ENCODE peak calls at places on chromosome 21, in nine cellular contexts. One of them, this sample, is unnamed.

GRCh38 chr21:33948096-33948950 is 32.7 kb upstream of the ATP5PO start:
- DNase-seq in GM23338: peak
- DNase-seq in heart left ventricle: peak
- DNase-seq in psoas muscle: peak
- DNase-seq in stomach: peak
- DNase-seq in SK-N-SH: peak
- DNase-seq in tibial nerve: no peak
- DNase-seq in spleen: peak
- DNase-seq in ovary: peak
- DNase-seq in this sample: peak

GRCh38 chr21:43664358-43664757 is 5.0 kb downstream of the RRP1B start:
- DNase-seq in GM23338: no peak
- DNase-seq in heart left ventricle: no peak
- DNase-seq in psoas muscle: no peak
- DNase-seq in stomach: no peak
- DNase-seq in SK-N-SH: no peak
- DNase-seq in tibial nerve: no peak
- DNase-seq in spleen: no peak
- DNase-seq in ovary: no peak
- DNase-seq in this sample: no peak

GRCh38 chr21:43193651-43194302 is 25.0 kb downstream of the CRYAA start:
- DNase-seq in GM23338: no peak
- DNase-seq in heart left ventricle: peak
- DNase-seq in psoas muscle: peak
- DNase-seq in stomach: no peak
- DNase-seq in SK-N-SH: peak
- DNase-seq in tibial nerve: peak
- DNase-seq in spleen: peak
- DNase-seq in ovary: peak
- DNase-seq in this sample: no peak

GRCh38 chr21:16117851-16118592 is 388.2 kb downstream of the USP25 start:
- DNase-seq in GM23338: no peak
- DNase-seq in heart left ventricle: no peak
- DNase-seq in psoas muscle: no peak
- DNase-seq in stomach: no peak
- DNase-seq in SK-N-SH: no peak
- DNase-seq in tibial nerve: no peak
- DNase-seq in spleen: no peak
- DNase-seq in ovary: no peak
- DNase-seq in this sample: no peak

GRCh38 chr21:34544032-34544496 is 32.1 kb upstream of the KCNE1 start:
- DNase-seq in GM23338: peak
- DNase-seq in heart left ventricle: peak
- DNase-seq in psoas muscle: no peak
- DNase-seq in stomach: peak
- DNase-seq in SK-N-SH: peak
- DNase-seq in tibial nerve: peak
- DNase-seq in spleen: no peak
- DNase-seq in ovary: no peak
- DNase-seq in this sample: peak

GRCh38 chr21:29481081-29481480 is 182.4 kb downstream of the BACH1 start:
- DNase-seq in GM23338: no peak
- DNase-seq in heart left ventricle: no peak
- DNase-seq in psoas muscle: no peak
- DNase-seq in stomach: no peak
- DNase-seq in SK-N-SH: no peak
- DNase-seq in tibial nerve: no peak
- DNase-seq in spleen: no peak
- DNase-seq in ovary: no peak
- DNase-seq in this sample: no peak

GRCh38 chr21:28614816-28615215 is 377.9 kb downstream of the LTN1 start:
- DNase-seq in GM23338: no peak
- DNase-seq in heart left ventricle: no peak
- DNase-seq in psoas muscle: no peak
- DNase-seq in stomach: no peak
- DNase-seq in SK-N-SH: no peak
- DNase-seq in tibial nerve: no peak
- DNase-seq in spleen: no peak
- DNase-seq in ovary: no peak
- DNase-seq in this sample: no peak

GRCh38 chr21:34983680-34984086 is 65.4 kb downstream of the RUNX1 start:
- DNase-seq in GM23338: no peak
- DNase-seq in heart left ventricle: no peak
- DNase-seq in psoas muscle: no peak
- DNase-seq in stomach: no peak
- DNase-seq in SK-N-SH: no peak
- DNase-seq in tibial nerve: no peak
- DNase-seq in spleen: no peak
- DNase-seq in ovary: no peak
- DNase-seq in this sample: no peak

GRCh38 chr21:44456915-44457736 is 1.8 kb downstream of the LRRC3 start:
- DNase-seq in GM23338: no peak
- DNase-seq in heart left ventricle: no peak
- DNase-seq in psoas muscle: peak
- DNase-seq in stomach: no peak
- DNase-seq in SK-N-SH: no peak
- DNase-seq in tibial nerve: no peak
- DNase-seq in spleen: no peak
- DNase-seq in ovary: no peak
- DNase-seq in this sample: no peak

GRCh38 chr21:34956416-34957316 is 92.4 kb downstream of the RUNX1 start:
- DNase-seq in GM23338: no peak
- DNase-seq in heart left ventricle: no peak
- DNase-seq in psoas muscle: no peak
- DNase-seq in stomach: no peak
- DNase-seq in SK-N-SH: no peak
- DNase-seq in tibial nerve: no peak
- DNase-seq in spleen: no peak
- DNase-seq in ovary: no peak
- DNase-seq in this sample: no peak

GRCh38 chr21:15195104-15195503 is 130.3 kb upstream of the NRIP1 start:
- DNase-seq in GM23338: no peak
- DNase-seq in heart left ventricle: no peak
- DNase-seq in psoas muscle: no peak
- DNase-seq in stomach: no peak
- DNase-seq in SK-N-SH: no peak
- DNase-seq in tibial nerve: no peak
- DNase-seq in spleen: no peak
- DNase-seq in ovary: no peak
- DNase-seq in this sample: no peak

GRCh38 chr21:28875078-28875477 is 117.6 kb downstream of the LTN1 start:
- DNase-seq in GM23338: no peak
- DNase-seq in heart left ventricle: no peak
- DNase-seq in psoas muscle: no peak
- DNase-seq in stomach: no peak
- DNase-seq in SK-N-SH: no peak
- DNase-seq in tibial nerve: no peak
- DNase-seq in spleen: no peak
- DNase-seq in ovary: no peak
- DNase-seq in this sample: no peak

GRCh38 chr21:34886554-34887385 is 162.3 kb downstream of the RUNX1 start:
- DNase-seq in GM23338: peak
- DNase-seq in heart left ventricle: no peak
- DNase-seq in psoas muscle: peak
- DNase-seq in stomach: no peak
- DNase-seq in SK-N-SH: peak
- DNase-seq in tibial nerve: no peak
- DNase-seq in spleen: peak
- DNase-seq in ovary: peak
- DNase-seq in this sample: peak

GRCh38 chr21:34986561-34987533 is 62.3 kb downstream of the RUNX1 start:
- DNase-seq in GM23338: peak
- DNase-seq in heart left ventricle: no peak
- DNase-seq in psoas muscle: no peak
- DNase-seq in stomach: no peak
- DNase-seq in SK-N-SH: no peak
- DNase-seq in tibial nerve: no peak
- DNase-seq in spleen: no peak
- DNase-seq in ovary: no peak
- DNase-seq in this sample: no peak

GRCh38 chr21:14989359-14989758 is 75.4 kb downstream of the NRIP1 start:
- DNase-seq in GM23338: no peak
- DNase-seq in heart left ventricle: peak
- DNase-seq in psoas muscle: no peak
- DNase-seq in stomach: no peak
- DNase-seq in SK-N-SH: no peak
- DNase-seq in tibial nerve: no peak
- DNase-seq in spleen: no peak
- DNase-seq in ovary: no peak
- DNase-seq in this sample: no peak

GRCh38 chr21:16573581-16573980 is 843.8 kb downstream of the USP25 start:
- DNase-seq in GM23338: no peak
- DNase-seq in heart left ventricle: no peak
- DNase-seq in psoas muscle: no peak
- DNase-seq in stomach: no peak
- DNase-seq in SK-N-SH: no peak
- DNase-seq in tibial nerve: no peak
- DNase-seq in spleen: no peak
- DNase-seq in ovary: no peak
- DNase-seq in this sample: no peak

GRCh38 chr21:33643658-33644311 is 1.5 kb downstream of the ITSN1 start:
- DNase-seq in GM23338: peak
- DNase-seq in heart left ventricle: no peak
- DNase-seq in psoas muscle: no peak
- DNase-seq in stomach: no peak
- DNase-seq in SK-N-SH: peak
- DNase-seq in tibial nerve: no peak
- DNase-seq in spleen: no peak
- DNase-seq in ovary: no peak
- DNase-seq in this sample: peak

GRCh38 chr21:15293251-15293650 is 228.5 kb upstream of the NRIP1 start:
- DNase-seq in GM23338: peak
- DNase-seq in heart left ventricle: no peak
- DNase-seq in psoas muscle: no peak
- DNase-seq in stomach: no peak
- DNase-seq in SK-N-SH: no peak
- DNase-seq in tibial nerve: no peak
- DNase-seq in spleen: no peak
- DNase-seq in ovary: no peak
- DNase-seq in this sample: no peak

GRCh38 chr21:36747815-36748381 is 49.0 kb downstream of the SIM2 start:
- DNase-seq in GM23338: peak
- DNase-seq in heart left ventricle: peak
- DNase-seq in psoas muscle: peak
- DNase-seq in stomach: no peak
- DNase-seq in SK-N-SH: peak
- DNase-seq in tibial nerve: no peak
- DNase-seq in spleen: peak
- DNase-seq in ovary: no peak
- DNase-seq in this sample: peak
- TF ChIP-seq CTCF in GM23338: peak
- TF ChIP-seq CTCF in heart left ventricle: no peak
- TF ChIP-seq CTCF in psoas muscle: peak
- TF ChIP-seq CTCF in stomach: no peak
- TF ChIP-seq CTCF in SK-N-SH: no peak
- TF ChIP-seq CTCF in tibial nerve: no peak
- TF ChIP-seq CTCF in spleen: no peak
- TF ChIP-seq CTCF in ovary: no peak
- TF ChIP-seq CTCF in this sample: no peak

GRCh38 chr21:30829659-30830058 is at the start of gene KRTAP7-1:
- DNase-seq in GM23338: no peak
- DNase-seq in heart left ventricle: no peak
- DNase-seq in psoas muscle: no peak
- DNase-seq in stomach: no peak
- DNase-seq in SK-N-SH: no peak
- DNase-seq in tibial nerve: no peak
- DNase-seq in spleen: no peak
- DNase-seq in ovary: no peak
- DNase-seq in this sample: no peak

DNA sequence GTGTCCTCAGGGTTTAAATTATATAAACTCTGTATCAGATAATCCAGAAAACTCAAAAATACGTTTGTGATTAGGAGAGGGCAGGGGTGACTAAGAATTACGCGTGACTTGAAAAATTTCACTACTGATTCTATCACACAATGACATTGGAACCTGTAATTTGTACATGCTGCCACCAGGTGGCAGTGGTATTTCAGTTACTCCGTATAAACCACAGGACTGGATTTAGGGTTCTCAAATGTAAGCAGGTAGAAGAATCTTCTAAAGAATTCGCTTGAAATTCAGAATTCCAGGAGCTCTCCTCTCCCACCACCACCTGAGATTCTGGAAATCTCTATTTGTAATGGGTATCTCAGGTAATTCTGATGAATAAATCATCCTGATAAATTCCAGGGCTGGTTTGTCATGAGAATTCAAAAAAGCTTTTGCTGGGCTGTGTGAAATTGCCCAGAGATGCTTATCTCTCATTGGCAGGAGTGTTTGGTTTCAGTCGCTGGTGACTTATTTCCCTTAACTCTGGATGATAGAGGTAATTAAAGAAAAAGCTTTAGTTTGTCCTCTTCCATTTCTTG is 1.7 kb upstream of the KRTAP7-1 start:
- DNase-seq in GM23338: peak
- DNase-seq in heart left ventricle: no peak
- DNase-seq in psoas muscle: no peak
- DNase-seq in stomach: no peak
- DNase-seq in SK-N-SH: peak
- DNase-seq in tibial nerve: no peak
- DNase-seq in spleen: no peak
- DNase-seq in ovary: no peak
- DNase-seq in this sample: peak
- TF ChIP-seq CTCF in GM23338: peak
- TF ChIP-seq CTCF in heart left ventricle: peak
- TF ChIP-seq CTCF in psoas muscle: peak
- TF ChIP-seq CTCF in stomach: no peak
- TF ChIP-seq CTCF in SK-N-SH: peak
- TF ChIP-seq CTCF in tibial nerve: peak
- TF ChIP-seq CTCF in spleen: peak
- TF ChIP-seq CTCF in ovary: no peak
- TF ChIP-seq CTCF in this sample: peak

GRCh38 chr21:32626633-32627196 is 14.5 kb upstream of the CFAP298 start:
- DNase-seq in GM23338: no peak
- DNase-seq in heart left ventricle: no peak
- DNase-seq in psoas muscle: no peak
- DNase-seq in stomach: no peak
- DNase-seq in SK-N-SH: no peak
- DNase-seq in tibial nerve: no peak
- DNase-seq in spleen: no peak
- DNase-seq in ovary: no peak
- DNase-seq in this sample: no peak
- TF ChIP-seq CTCF in GM23338: no peak
- TF ChIP-seq CTCF in heart left ventricle: no peak
- TF ChIP-seq CTCF in psoas muscle: no peak
- TF ChIP-seq CTCF in stomach: no peak
- TF ChIP-seq CTCF in SK-N-SH: no peak
- TF ChIP-seq CTCF in tibial nerve: no peak
- TF ChIP-seq CTCF in spleen: no peak
- TF ChIP-seq CTCF in ovary: no peak
- TF ChIP-seq CTCF in this sample: no peak

DNA sequence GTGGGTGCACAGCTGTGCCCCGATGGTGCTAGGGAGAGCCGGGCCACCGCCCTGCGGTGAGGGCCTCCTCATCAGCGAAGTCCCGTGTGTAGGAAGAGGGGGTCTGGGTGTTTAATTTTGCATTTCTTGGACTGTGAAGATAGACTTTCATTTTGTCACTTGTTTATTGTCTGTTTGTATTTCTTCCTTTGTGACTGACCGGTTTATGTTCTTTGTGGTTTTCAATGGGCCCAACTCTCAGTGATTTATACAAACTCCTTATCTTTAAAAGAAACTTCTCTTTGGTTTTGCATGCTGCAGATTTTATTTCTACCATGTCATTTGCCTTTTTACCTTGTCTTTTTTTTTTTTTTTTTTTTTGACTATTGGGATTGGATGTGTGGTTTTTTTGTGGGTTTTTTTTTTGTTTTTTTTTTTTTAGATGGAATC is 65.1 kb downstream of the COL18A1 start:
- DNase-seq in GM23338: no peak
- DNase-seq in heart left ventricle: no peak
- DNase-seq in psoas muscle: no peak
- DNase-seq in stomach: no peak
- DNase-seq in SK-N-SH: no peak
- DNase-seq in tibial nerve: no peak
- DNase-seq in spleen: peak
- DNase-seq in ovary: no peak
- DNase-seq in this sample: no peak
- TF ChIP-seq CTCF in GM23338: no peak
- TF ChIP-seq CTCF in heart left ventricle: no peak
- TF ChIP-seq CTCF in psoas muscle: no peak
- TF ChIP-seq CTCF in stomach: no peak
- TF ChIP-seq CTCF in SK-N-SH: no peak
- TF ChIP-seq CTCF in tibial nerve: no peak
- TF ChIP-seq CTCF in spleen: no peak
- TF ChIP-seq CTCF in ovary: no peak
- TF ChIP-seq CTCF in this sample: no peak

This sample was measured in endothelial cell.